ENCODE peak calls at places on chromosomes 2 and 18, in five cellular contexts. One of them, this sample, is unnamed.

GRCh38 chr2:213451542-213452256 is 167.4 kb downstream of the SPAG16 start:
- DNase-seq in suprapubic skin: no peak
- DNase-seq in gastrocnemius medialis: no peak
- DNase-seq in tibial nerve: no peak
- DNase-seq in K562: no peak
- DNase-seq in this sample: no peak

GRCh38 chr2:10839813-10840212 is 27.2 kb upstream of the PDIA6 start:
- DNase-seq in K562: peak; percentile 14
- DNase-seq in suprapubic skin: no peak
- DNase-seq in tibial nerve: no peak
- DNase-seq in gastrocnemius medialis: no peak
- DNase-seq in this sample: no peak

GRCh38 chr2:105317937-105318336 is 11.6 kb downstream of the TGFBRAP1 start:
- DNase-seq in tibial nerve: no peak
- DNase-seq in suprapubic skin: no peak
- DNase-seq in gastrocnemius medialis: no peak
- DNase-seq in K562: no peak
- DNase-seq in this sample: no peak

GRCh38 chr18:11666176-11666575 is 22.9 kb upstream of the GNAL start:
- DNase-seq in tibial nerve: no peak
- DNase-seq in suprapubic skin: no peak
- DNase-seq in gastrocnemius medialis: no peak
- DNase-seq in K562: no peak
- DNase-seq in this sample: no peak

GRCh38 chr2:15736396-15737180 is 144.9 kb downstream of the DDX1 start:
- DNase-seq in gastrocnemius medialis: no peak
- DNase-seq in suprapubic skin: no peak
- DNase-seq in tibial nerve: no peak
- DNase-seq in K562: no peak
- DNase-seq in this sample: no peak

GRCh38 chr2:9649261-9649660 is 18.5 kb upstream of the YWHAQ start:
- DNase-seq in gastrocnemius medialis: no peak
- DNase-seq in tibial nerve: no peak
- DNase-seq in K562: no peak
- DNase-seq in suprapubic skin: no peak
- DNase-seq in this sample: no peak

GRCh38 chr18:58565021-58565420 is 63.9 kb downstream of the ALPK2 start:
- DNase-seq in K562: no peak
- DNase-seq in tibial nerve: no peak
- DNase-seq in gastrocnemius medialis: no peak
- DNase-seq in suprapubic skin: no peak
- DNase-seq in this sample: no peak

GRCh38 chr2:64362562-64363026 is 91.4 kb upstream of the LGALSL start:
- DNase-seq in suprapubic skin: no peak
- DNase-seq in tibial nerve: no peak
- DNase-seq in K562: no peak
- DNase-seq in gastrocnemius medialis: no peak
- DNase-seq in this sample: no peak

GRCh38 chr18:59459352-59460059 is 100.4 kb upstream of the LMAN1 start:
- DNase-seq in K562: peak; percentile 11
- DNase-seq in suprapubic skin: no peak
- DNase-seq in tibial nerve: no peak
- DNase-seq in gastrocnemius medialis: no peak
- DNase-seq in this sample: no peak

GRCh38 chr18:58321986-58322385 is 278.0 kb downstream of the NEDD4L start:
- DNase-seq in suprapubic skin: peak; percentile 81
- DNase-seq in tibial nerve: no peak
- DNase-seq in K562: peak; percentile 83
- DNase-seq in gastrocnemius medialis: peak; percentile 85
- DNase-seq in this sample: peak; percentile 30

GRCh38 chr2:206518997-206519396 is 75.7 kb downstream of the ADAM23 start:
- DNase-seq in gastrocnemius medialis: no peak
- DNase-seq in tibial nerve: no peak
- DNase-seq in K562: no peak
- DNase-seq in suprapubic skin: no peak
- DNase-seq in this sample: no peak

GRCh38 chr18:68520406-68521075 is 194.4 kb downstream of the TMX3 start:
- DNase-seq in K562: no peak
- DNase-seq in suprapubic skin: no peak
- DNase-seq in gastrocnemius medialis: no peak
- DNase-seq in tibial nerve: no peak
- DNase-seq in this sample: no peak

GRCh38 chr2:133788391-133788790 is 220.1 kb upstream of the NCKAP5 start:
- DNase-seq in tibial nerve: no peak
- DNase-seq in gastrocnemius medialis: no peak
- DNase-seq in K562: no peak
- DNase-seq in suprapubic skin: no peak
- DNase-seq in this sample: no peak

GRCh38 chr2:190636362-190636761 is 12.5 kb upstream of the NAB1 start:
- DNase-seq in suprapubic skin: no peak
- DNase-seq in gastrocnemius medialis: no peak
- DNase-seq in K562: no peak
- DNase-seq in tibial nerve: no peak
- DNase-seq in this sample: no peak

GRCh38 chr2:42770288-42771131 is 6.6 kb upstream of the OXER1 start:
- DNase-seq in gastrocnemius medialis: peak; percentile 23
- DNase-seq in K562: peak; percentile 87
- DNase-seq in suprapubic skin: no peak
- DNase-seq in tibial nerve: no peak
- DNase-seq in this sample: no peak

GRCh38 chr2:183610724-183611123 is 486.5 kb downstream of the NUP35 start:
- DNase-seq in gastrocnemius medialis: no peak
- DNase-seq in tibial nerve: no peak
- DNase-seq in K562: no peak
- DNase-seq in suprapubic skin: no peak
- DNase-seq in this sample: no peak

GRCh38 chr18:76450912-76451421 is 44.1 kb downstream of the ZNF516 start:
- DNase-seq in tibial nerve: no peak
- DNase-seq in suprapubic skin: peak; percentile 76
- DNase-seq in K562: no peak
- DNase-seq in gastrocnemius medialis: peak; percentile 77
- DNase-seq in this sample: no peak

DNA sequence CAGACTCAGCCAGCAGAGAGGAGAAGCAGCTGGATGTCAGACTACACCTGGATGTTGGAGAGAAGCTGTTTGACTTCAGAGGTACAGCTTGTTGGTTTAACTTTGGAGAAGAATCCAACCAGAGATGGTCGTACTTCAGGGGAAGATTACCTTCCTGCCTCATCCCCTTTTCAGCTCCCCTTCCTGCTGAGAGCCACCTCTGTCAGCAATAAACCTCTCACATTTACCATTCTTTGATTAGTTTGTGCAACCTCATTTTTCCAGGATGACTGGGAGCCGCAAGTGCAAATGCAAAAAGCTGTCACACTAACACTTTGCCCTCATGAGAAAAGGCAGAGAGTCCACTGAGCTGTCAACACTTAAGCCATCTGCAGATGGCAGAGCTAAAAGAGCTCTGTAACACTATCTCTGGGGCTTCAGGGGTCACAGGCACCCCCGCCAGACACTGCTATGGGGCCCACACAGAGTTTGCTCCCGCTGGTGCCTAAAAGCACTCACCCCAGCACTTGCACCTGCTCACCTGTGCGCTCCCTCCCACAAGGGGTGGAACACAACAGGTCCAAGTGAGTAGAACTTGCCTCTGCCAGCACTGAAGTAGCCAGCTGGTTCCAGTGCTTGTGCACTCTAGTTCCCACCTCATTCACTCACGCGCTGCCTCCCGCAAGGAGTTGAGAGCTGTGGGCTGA is 391.7 kb downstream of the METTL4 start:
- DNase-seq in gastrocnemius medialis: no peak
- DNase-seq in suprapubic skin: no peak
- DNase-seq in tibial nerve: no peak
- DNase-seq in K562: no peak
- DNase-seq in this sample: no peak
- H3K27ac ChIP-seq in gastrocnemius medialis: no peak overlapping the region
- H3K27ac ChIP-seq in suprapubic skin: no peak overlapping the region
- H3K27ac ChIP-seq in tibial nerve: no peak overlapping the region
- H3K27ac ChIP-seq in K562: no peak overlapping the region
- H3K27ac ChIP-seq in this sample: no peak overlapping the region

GRCh38 chr2:163644238-163644637 is 91.6 kb downstream of the FIGN start:
- DNase-seq in suprapubic skin: no peak
- DNase-seq in K562: no peak
- DNase-seq in gastrocnemius medialis: no peak
- DNase-seq in tibial nerve: no peak
- DNase-seq in this sample: no peak
- TF ChIP-seq CTCF in suprapubic skin: no peak
- TF ChIP-seq CTCF in K562: no peak
- TF ChIP-seq CTCF in gastrocnemius medialis: no peak
- TF ChIP-seq CTCF in tibial nerve: no peak
- TF ChIP-seq CTCF in this sample: no peak

DNA sequence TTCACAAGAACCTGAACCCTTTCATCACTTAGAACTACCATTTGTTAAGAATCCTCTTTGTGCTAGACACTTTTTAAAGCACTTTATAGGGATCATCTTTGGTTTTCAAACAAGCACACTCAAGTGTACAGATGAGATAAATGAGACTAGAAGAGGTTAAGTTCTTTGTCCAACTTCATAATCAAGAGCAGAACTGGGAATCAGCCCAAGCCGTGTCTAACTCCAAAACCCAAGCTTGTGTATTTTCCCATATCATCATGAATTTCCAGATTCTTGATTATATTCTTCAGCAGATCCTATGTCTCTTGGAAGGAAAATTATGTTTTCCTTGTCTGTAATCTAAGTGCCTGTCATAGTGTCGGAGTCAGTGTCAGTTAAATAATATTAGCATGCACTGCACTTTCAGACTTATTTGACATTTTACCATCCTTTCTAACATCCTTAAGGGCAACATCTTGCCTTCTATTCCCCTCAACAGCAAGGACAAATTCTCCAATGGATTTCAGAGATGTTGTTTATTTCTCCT is 123.0 kb upstream of the SETBP1 start:
- DNase-seq in tibial nerve: no peak
- DNase-seq in K562: no peak
- DNase-seq in suprapubic skin: no peak
- DNase-seq in gastrocnemius medialis: no peak
- DNase-seq in this sample: no peak
- H3K27me3 ChIP-seq in tibial nerve: no peaks in the 10 kb centered on the region
- H3K27me3 ChIP-seq in K562: no peaks in the 10 kb centered on the region
- H3K27me3 ChIP-seq in suprapubic skin: no peaks in the 10 kb centered on the region
- H3K27me3 ChIP-seq in gastrocnemius medialis: no peaks in the 10 kb centered on the region
- H3K27me3 ChIP-seq in this sample: no peaks in the 10 kb centered on the region

GRCh38 chr2:27989149-27989548 is 98.6 kb downstream of the BABAM2 start:
- DNase-seq in gastrocnemius medialis: no peak
- DNase-seq in suprapubic skin: no peak
- DNase-seq in tibial nerve: no peak
- DNase-seq in K562: no peak
- DNase-seq in this sample: no peak
- H3K27ac ChIP-seq in gastrocnemius medialis: no peak overlapping the region
- H3K27ac ChIP-seq in suprapubic skin: no peak overlapping the region
- H3K27ac ChIP-seq in tibial nerve: no peak overlapping the region
- H3K27ac ChIP-seq in K562: no peak overlapping the region
- H3K27ac ChIP-seq in this sample: no peak overlapping the region

GRCh38 chr2:173030541-173031485 is 44.8 kb upstream of the MAP3K20 start:
- DNase-seq in K562: no peak
- DNase-seq in gastrocnemius medialis: peak; percentile 87
- DNase-seq in tibial nerve: no peak
- DNase-seq in suprapubic skin: no peak
- DNase-seq in this sample: no peak
- TF ChIP-seq CTCF in K562: no peak
- TF ChIP-seq CTCF in gastrocnemius medialis: no peak
- TF ChIP-seq CTCF in tibial nerve: no peak
- TF ChIP-seq CTCF in suprapubic skin: no peak
- TF ChIP-seq CTCF in this sample: no peak

GRCh38 chr2:17879913-17880274 is 1.4 kb downstream of the KCNS3 start:
- DNase-seq in suprapubic skin: no peak
- DNase-seq in tibial nerve: no peak
- DNase-seq in K562: no peak
- DNase-seq in gastrocnemius medialis: no peak
- DNase-seq in this sample: no peak
- H3K27me3 ChIP-seq in suprapubic skin: peaks cover 9% of the 10 kb centered on the region
- H3K27me3 ChIP-seq in tibial nerve: no peaks in the 10 kb centered on the region
- H3K27me3 ChIP-seq in K562: peaks cover 27% of the 10 kb centered on the region
- H3K27me3 ChIP-seq in gastrocnemius medialis: no peaks in the 10 kb centered on the region
- H3K27me3 ChIP-seq in this sample: peaks cover 72% of the 10 kb centered on the region